ENCODE peak calls at places on chromosomes 3 and 15, in five cellular contexts. K is pancreas, N is cardiac fibroblast, O is psoas muscle, Q is AG09309. Y is an unnamed sample.

GRCh38 chr15:35444557-35445204 is 101.3 kb downstream of the DPH6 start:
- DNase-seq in O (no peak), K (no peak), Q (no peak), N (peak), Y (no peak)

GRCh38 chr15:50190166-50190570 is 8.2 kb downstream of the SLC27A2 start:
- DNase-seq in Q (no peak), N (no peak), K (no peak), O (no peak), Y (no peak)

GRCh38 chr3:175726228-175726627 is 867.1 kb downstream of the NAALADL2 start:
- DNase-seq in K (no peak), Q (no peak), O (no peak), N (no peak), Y (no peak)

GRCh38 chr3:81723732-81724313 is 37.6 kb downstream of the GBE1 start:
- DNase-seq in Q (no peak), N (peak), K (no peak), O (no peak), Y (no peak)

GRCh38 chr3:152517517-152517916 is 248.8 kb downstream of the MBNL1 start:
- DNase-seq in Q (no peak), K (no peak), N (no peak), O (no peak), Y (no peak)

GRCh38 chr15:99957642-99958013 is 224.4 kb upstream of the LYSMD4 start:
- DNase-seq in O (no peak), Q (no peak), K (no peak), N (no peak), Y (no peak)

GRCh38 chr15:57969355-57969754 is 96.2 kb downstream of the ALDH1A2 start:
- DNase-seq in K (no peak), O (no peak), Q (no peak), N (peak), Y (no peak)

GRCh38 chr3:27939940-27940339 is 217.8 kb upstream of the EOMES start:
- DNase-seq in K (no peak), O (no peak), Q (no peak), N (peak), Y (no peak)

GRCh38 chr3:105598047-105598796 is 231.5 kb downstream of the ALCAM start:
- DNase-seq in K (no peak), N (peak), O (no peak), Q (peak), Y (no peak)

GRCh38 chr3:138935864-138936762 is 10.8 kb downstream of the FOXL2 start:
- DNase-seq in Q (no peak), N (peak), K (peak), O (peak), Y (no peak)

GRCh38 chr15:83365370-83365938 is 81.0 kb upstream of the BNC1 start:
- DNase-seq in O (peak), K (no peak), Q (peak), N (peak), Y (no peak)

GRCh38 chr3:102741105-102741504 is 306.3 kb downstream of the ZPLD1 start:
- DNase-seq in N (no peak), Q (no peak), K (no peak), O (no peak), Y (no peak)

GRCh38 chr15:58212909-58213526 is 74.8 kb downstream of the AQP9 start:
- DNase-seq in K (peak), Q (no peak), N (peak), O (no peak), Y (no peak)

GRCh38 chr3:21779909-21780308 is 28.9 kb upstream of the ZNF385D start:
- DNase-seq in Q (no peak), K (no peak), O (no peak), N (peak), Y (no peak)

GRCh38 chr15:71125831-71126453 is 10.7 kb downstream of the THSD4 start:
- DNase-seq in Q (no peak), N (no peak), K (no peak), O (no peak), Y (no peak)
- H3K4me3 ChIP-seq in Q (no peak), N (no peak), K (no peak), O (no peak), Y (peak)

GRCh38 chr3:14431556-14431927 is 29.1 kb downstream of the SLC6A6 start:
- DNase-seq in K (no peak), O (no peak), N (no peak), Q (no peak), Y (no peak)
- TF ChIP-seq CTCF in K (no peak), O (no peak), N (no peak), Q (no peak), Y (no peak)

DNA sequence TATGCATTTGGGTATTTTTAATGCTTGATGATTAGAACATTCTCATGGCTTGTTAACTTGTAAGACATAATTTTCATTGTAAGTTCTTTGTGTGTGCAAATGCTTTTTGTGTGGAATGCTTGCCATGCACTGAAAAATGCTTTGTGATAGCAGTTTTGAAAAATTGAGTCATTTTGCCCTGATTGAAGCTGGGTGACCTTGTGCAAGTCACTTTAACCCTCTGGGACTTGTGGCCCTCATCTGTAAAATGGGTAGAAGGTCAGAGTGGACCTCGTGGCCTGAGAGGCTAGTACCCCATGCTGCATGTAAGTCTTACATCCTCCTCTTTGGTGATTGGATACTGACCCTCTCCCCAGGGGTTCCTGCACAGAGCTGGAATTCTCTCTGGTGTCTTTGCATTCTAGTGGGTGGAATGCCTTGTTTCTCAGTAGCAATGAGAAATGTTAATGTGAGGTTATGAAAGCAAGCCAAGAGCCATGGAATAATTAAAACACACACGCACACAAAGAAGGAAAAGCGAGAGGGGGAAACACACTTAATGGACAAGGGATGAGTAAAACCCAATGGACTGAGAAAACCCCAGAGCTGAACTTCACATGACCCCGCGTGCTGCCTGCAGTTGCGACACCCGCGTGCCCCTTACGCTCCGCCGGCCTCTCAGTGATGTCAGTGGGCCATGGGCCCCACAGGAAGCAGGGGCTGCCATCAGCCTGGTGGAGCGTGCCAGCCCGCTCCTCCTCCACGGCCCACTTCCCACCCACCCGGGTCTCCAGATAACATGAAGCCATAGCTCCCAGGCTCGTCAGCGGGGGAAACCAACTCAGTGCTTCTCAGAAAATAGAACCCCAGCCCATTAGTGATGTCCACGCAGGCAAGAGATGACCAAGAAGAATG is 44.0 kb downstream of the SMAD3 start:
- DNase-seq in Q (peak), O (peak), N (peak), K (peak), Y (no peak)
- H3K4me3 ChIP-seq in Q (no peak), O (no peak), N (no peak), K (no peak), Y (peak)

DNA sequence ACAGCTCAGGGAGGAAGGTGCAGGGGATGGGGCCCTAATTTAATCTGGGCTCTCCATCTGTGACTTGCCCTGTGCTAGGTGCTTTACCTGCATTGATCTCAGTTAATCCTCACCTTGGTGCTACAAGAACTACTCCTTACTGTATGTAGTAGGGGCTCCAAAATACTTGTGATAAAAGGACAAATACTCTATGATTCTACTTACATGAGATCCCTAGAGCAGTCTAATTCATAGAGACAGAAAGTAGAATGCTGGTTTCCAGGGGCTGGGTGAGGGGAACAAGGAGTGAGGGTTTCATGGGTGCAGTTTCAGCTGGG is 67.2 kb downstream of the SLC6A1 start:
- DNase-seq in Q (no peak), O (no peak), K (no peak), N (no peak), Y (no peak)
- TF ChIP-seq CTCF in Q (no peak), O (no peak), K (no peak), N (no peak), Y (no peak)

DNA sequence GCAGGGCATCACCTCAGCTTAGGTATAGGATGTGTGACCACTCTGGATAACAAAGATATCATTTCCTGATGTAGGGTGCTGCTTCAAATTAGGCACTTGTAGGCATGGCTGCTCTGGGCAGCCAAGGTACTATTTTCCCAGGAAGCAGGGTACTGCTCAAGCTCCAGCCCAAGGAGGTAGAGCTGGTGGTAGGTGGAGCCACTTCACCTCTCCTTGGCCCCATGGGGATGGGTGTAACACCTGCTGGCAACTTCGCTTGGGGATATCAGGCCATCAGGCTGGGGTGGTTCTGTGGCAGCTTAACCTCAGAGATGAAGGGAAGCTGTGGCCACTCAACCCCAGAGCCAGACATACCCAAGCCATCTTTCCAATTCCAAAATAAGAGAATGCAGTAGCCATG is 147.1 kb upstream of the IGF1R start:
- DNase-seq in N (no peak), Q (no peak), O (no peak), K (no peak), Y (no peak)
- H3K4me3 ChIP-seq in N (no peak), Q (no peak), O (no peak), K (no peak), Y (no peak)

GRCh38 chr3:13834258-13835035 is 45.4 kb downstream of the WNT7A start:
- DNase-seq in K (no peak), O (peak), Q (no peak), N (no peak), Y (no peak)
- TF ChIP-seq CTCF in K (no peak), O (no peak), Q (no peak), N (no peak), Y (no peak)

DNA sequence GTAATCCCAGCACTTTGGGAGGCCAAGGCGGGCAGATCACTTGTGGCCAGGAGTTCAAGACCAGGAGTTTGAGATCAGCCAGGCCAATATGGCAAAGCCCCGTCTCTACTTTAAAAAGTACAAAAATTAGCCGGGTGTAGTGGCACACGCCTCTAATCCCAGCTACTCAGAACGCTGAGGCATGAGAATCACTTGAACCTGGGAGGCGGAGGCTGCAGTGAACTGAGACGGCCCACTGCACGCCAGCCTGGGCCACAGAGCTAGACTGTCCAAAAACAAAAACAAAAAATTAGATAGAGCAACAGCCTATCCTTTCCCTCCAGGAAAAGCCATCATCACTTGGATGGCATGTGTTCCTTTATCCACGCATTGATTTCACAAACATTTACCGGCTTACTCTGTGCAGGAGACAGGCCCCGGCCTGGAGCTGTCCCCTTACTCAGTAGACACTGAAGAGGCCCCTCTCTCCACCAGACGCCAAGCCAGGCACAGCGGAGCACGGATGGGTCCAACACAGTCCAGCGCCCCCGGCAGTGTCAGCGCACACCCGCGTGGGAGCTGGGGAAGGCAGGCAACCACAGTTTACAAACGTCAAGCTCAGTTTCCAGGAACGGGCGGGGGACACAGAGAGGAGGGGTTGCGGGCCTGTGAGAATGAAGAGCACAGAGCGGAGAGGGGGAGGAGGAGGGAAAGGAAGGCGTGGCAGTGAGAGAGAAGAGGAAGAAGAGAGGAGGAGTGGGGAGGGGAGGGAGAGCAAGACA is 3.1 kb downstream of the GP5 start:
- DNase-seq in O (no peak), K (no peak), N (no peak), Q (no peak), Y (no peak)
- H3K4me3 ChIP-seq in O (peak), K (no peak), N (no peak), Q (peak), Y (peak)

GRCh38 chr3:57557088-57557537 is 1.0 kb downstream of the PDE12 start:
- DNase-seq in N (peak), K (no peak), Q (no peak), O (no peak), Y (no peak)
- TF ChIP-seq CTCF in N (no peak), K (no peak), Q (no peak), O (no peak), Y (no peak)

GRCh38 chr15:81297147-81297572 is 26.8 kb downstream of the STARD5 start:
- DNase-seq in Q (no peak), K (no peak), N (peak), O (no peak), Y (no peak)
- H3K4me3 ChIP-seq in Q (no peak), K (peak), N (no peak), O (peak), Y (peak)

GRCh38 chr15:80323285-80323684 is 71.3 kb upstream of the CTXND1 start:
- DNase-seq in O (no peak), K (no peak), Q (no peak), N (no peak), Y (no peak)
- TF ChIP-seq CTCF in O (peak), K (no peak), Q (peak), N (peak), Y (no peak)